ENCODE peak calls at places on chromosomes 1 and 21, in five cellular contexts. One of them, this sample, is unnamed.

GRCh38 chr1:211344335-211344664 is 17.7 kb downstream of the TRAF5 start:
- DNase-seq in lower lobe of right lung: no peak
- DNase-seq in transverse colon: no peak
- DNase-seq in IMR-90: peak
- DNase-seq in CD8-positive, alpha-beta memory T cell: no peak
- DNase-seq in this sample: peak

GRCh38 chr1:41495171-41495948 is 10.9 kb upstream of the EDN2 start:
- DNase-seq in lower lobe of right lung: peak
- DNase-seq in IMR-90: peak
- DNase-seq in transverse colon: no peak
- DNase-seq in CD8-positive, alpha-beta memory T cell: no peak
- DNase-seq in this sample: no peak

GRCh38 chr1:161260939-161261858 is 2.7 kb downstream of the PCP4L1 start:
- DNase-seq in transverse colon: no peak
- DNase-seq in lower lobe of right lung: no peak
- DNase-seq in IMR-90: no peak
- DNase-seq in CD8-positive, alpha-beta memory T cell: no peak
- DNase-seq in this sample: peak

GRCh38 chr1:14606632-14607031 is 8.1 kb downstream of the KAZN start:
- DNase-seq in lower lobe of right lung: no peak
- DNase-seq in IMR-90: no peak
- DNase-seq in transverse colon: no peak
- DNase-seq in CD8-positive, alpha-beta memory T cell: no peak
- DNase-seq in this sample: no peak

GRCh38 chr1:41045740-41046139 is 24.2 kb upstream of the SLFNL1 start:
- DNase-seq in CD8-positive, alpha-beta memory T cell: no peak
- DNase-seq in transverse colon: peak
- DNase-seq in IMR-90: peak
- DNase-seq in lower lobe of right lung: no peak
- DNase-seq in this sample: peak

GRCh38 chr1:38028105-38028591 is 15.6 kb downstream of the UTP11 start:
- DNase-seq in lower lobe of right lung: no peak
- DNase-seq in transverse colon: no peak
- DNase-seq in IMR-90: no peak
- DNase-seq in CD8-positive, alpha-beta memory T cell: no peak
- DNase-seq in this sample: no peak

GRCh38 chr1:89883030-89883379 is 62.2 kb downstream of the LRRC8D start:
- DNase-seq in IMR-90: no peak
- DNase-seq in CD8-positive, alpha-beta memory T cell: no peak
- DNase-seq in lower lobe of right lung: no peak
- DNase-seq in transverse colon: no peak
- DNase-seq in this sample: no peak

GRCh38 chr1:24635195-24635843 is 7.8 kb upstream of the SRRM1 start:
- DNase-seq in lower lobe of right lung: no peak
- DNase-seq in CD8-positive, alpha-beta memory T cell: no peak
- DNase-seq in IMR-90: peak
- DNase-seq in transverse colon: no peak
- DNase-seq in this sample: peak

GRCh38 chr1:246048693-246049092 is 458.4 kb downstream of the SMYD3 start:
- DNase-seq in transverse colon: no peak
- DNase-seq in lower lobe of right lung: no peak
- DNase-seq in CD8-positive, alpha-beta memory T cell: no peak
- DNase-seq in IMR-90: no peak
- DNase-seq in this sample: no peak

GRCh38 chr1:175154595-175155472 is 37.7 kb downstream of the KIAA0040 start:
- DNase-seq in IMR-90: peak
- DNase-seq in lower lobe of right lung: peak
- DNase-seq in transverse colon: peak
- DNase-seq in CD8-positive, alpha-beta memory T cell: peak
- DNase-seq in this sample: peak

GRCh38 chr1:40936878-40937484 is 42.5 kb upstream of the CTPS1 start:
- DNase-seq in IMR-90: peak
- DNase-seq in CD8-positive, alpha-beta memory T cell: no peak
- DNase-seq in transverse colon: no peak
- DNase-seq in lower lobe of right lung: no peak
- DNase-seq in this sample: no peak

GRCh38 chr1:42736152-42736551 is 3.9 kb downstream of the CLDN19 start:
- DNase-seq in CD8-positive, alpha-beta memory T cell: no peak
- DNase-seq in transverse colon: peak
- DNase-seq in lower lobe of right lung: no peak
- DNase-seq in IMR-90: no peak
- DNase-seq in this sample: peak

GRCh38 chr21:37631319-37632117 is 264.9 kb downstream of the DYRK1A start:
- DNase-seq in IMR-90: no peak
- DNase-seq in transverse colon: no peak
- DNase-seq in CD8-positive, alpha-beta memory T cell: no peak
- DNase-seq in lower lobe of right lung: no peak
- DNase-seq in this sample: peak

GRCh38 chr21:44315691-44316208 is 15.9 kb downstream of the PFKL start:
- DNase-seq in CD8-positive, alpha-beta memory T cell: no peak
- DNase-seq in lower lobe of right lung: no peak
- DNase-seq in IMR-90: no peak
- DNase-seq in transverse colon: no peak
- DNase-seq in this sample: no peak

GRCh38 chr1:215992620-215993019 is 425.5 kb downstream of the KCTD3 start:
- DNase-seq in lower lobe of right lung: no peak
- DNase-seq in CD8-positive, alpha-beta memory T cell: no peak
- DNase-seq in IMR-90: peak
- DNase-seq in transverse colon: no peak
- DNase-seq in this sample: no peak

GRCh38 chr1:214337536-214337935 is 56.6 kb downstream of the SMYD2 start:
- DNase-seq in IMR-90: peak
- DNase-seq in transverse colon: no peak
- DNase-seq in lower lobe of right lung: no peak
- DNase-seq in CD8-positive, alpha-beta memory T cell: no peak
- DNase-seq in this sample: no peak

GRCh38 chr1:222331340-222331739 is 216.6 kb downstream of the HHIPL2 start:
- DNase-seq in transverse colon: no peak
- DNase-seq in CD8-positive, alpha-beta memory T cell: no peak
- DNase-seq in lower lobe of right lung: no peak
- DNase-seq in IMR-90: peak
- DNase-seq in this sample: no peak

GRCh38 chr1:68919070-68919469 is 422.2 kb upstream of the DEPDC1 start:
- DNase-seq in IMR-90: no peak
- DNase-seq in lower lobe of right lung: no peak
- DNase-seq in transverse colon: no peak
- DNase-seq in CD8-positive, alpha-beta memory T cell: no peak
- DNase-seq in this sample: no peak

GRCh38 chr1:151716771-151717631 is at the start of gene CELF3:
- DNase-seq in lower lobe of right lung: no peak
- DNase-seq in IMR-90: no peak
- DNase-seq in transverse colon: no peak
- DNase-seq in CD8-positive, alpha-beta memory T cell: no peak
- DNase-seq in this sample: peak

GRCh38 chr1:7478797-7479499 is 292.1 kb upstream of the VAMP3 start:
- DNase-seq in CD8-positive, alpha-beta memory T cell: no peak
- DNase-seq in transverse colon: peak
- DNase-seq in lower lobe of right lung: peak
- DNase-seq in IMR-90: peak
- DNase-seq in this sample: peak

GRCh38 chr1:92483442-92484170 is 3.1 kb downstream of the GFI1 start:
- DNase-seq in lower lobe of right lung: peak
- DNase-seq in transverse colon: peak
- DNase-seq in IMR-90: no peak
- DNase-seq in CD8-positive, alpha-beta memory T cell: peak
- DNase-seq in this sample: no peak

GRCh38 chr1:87644500-87645245 is 316.0 kb downstream of the LMO4 start:
- DNase-seq in lower lobe of right lung: no peak
- DNase-seq in transverse colon: no peak
- DNase-seq in IMR-90: peak
- DNase-seq in CD8-positive, alpha-beta memory T cell: no peak
- DNase-seq in this sample: no peak

GRCh38 chr1:12215118-12215517 is 14.7 kb upstream of the VPS13D start:
- DNase-seq in lower lobe of right lung: no peak
- DNase-seq in transverse colon: no peak
- DNase-seq in CD8-positive, alpha-beta memory T cell: no peak
- DNase-seq in IMR-90: no peak
- DNase-seq in this sample: no peak

GRCh38 chr1:175000697-175001187 is 995 bp downstream of the CACYBP start:
- DNase-seq in IMR-90: no peak
- DNase-seq in transverse colon: no peak
- DNase-seq in CD8-positive, alpha-beta memory T cell: no peak
- DNase-seq in lower lobe of right lung: no peak
- DNase-seq in this sample: no peak

GRCh38 chr1:55374801-55375616 is 159.8 kb upstream of the USP24 start:
- DNase-seq in transverse colon: peak
- DNase-seq in IMR-90: no peak
- DNase-seq in lower lobe of right lung: no peak
- DNase-seq in CD8-positive, alpha-beta memory T cell: no peak
- DNase-seq in this sample: no peak

GRCh38 chr1:64478594-64479248 is 8.8 kb downstream of the CACHD1 start:
- DNase-seq in CD8-positive, alpha-beta memory T cell: no peak
- DNase-seq in IMR-90: no peak
- DNase-seq in transverse colon: no peak
- DNase-seq in lower lobe of right lung: no peak
- DNase-seq in this sample: no peak

GRCh38 chr21:9750341-9751086 is 770.9 kb upstream of the TPTE start:
- DNase-seq in lower lobe of right lung: no peak
- DNase-seq in CD8-positive, alpha-beta memory T cell: no peak
- DNase-seq in IMR-90: no peak
- DNase-seq in transverse colon: no peak
- DNase-seq in this sample: no peak

GRCh38 chr1:3415260-3415952 is 39.1 kb upstream of the ARHGEF16 start:
- DNase-seq in IMR-90: no peak
- DNase-seq in transverse colon: no peak
- DNase-seq in CD8-positive, alpha-beta memory T cell: no peak
- DNase-seq in lower lobe of right lung: no peak
- DNase-seq in this sample: no peak

GRCh38 chr21:34024382-34024693 is 49.0 kb upstream of the MRPS6 start:
- DNase-seq in lower lobe of right lung: no peak
- DNase-seq in transverse colon: no peak
- DNase-seq in CD8-positive, alpha-beta memory T cell: no peak
- DNase-seq in IMR-90: no peak
- DNase-seq in this sample: no peak

GRCh38 chr1:226002667-226003501 is 3.7 kb upstream of the SDE2 start:
- DNase-seq in IMR-90: peak
- DNase-seq in CD8-positive, alpha-beta memory T cell: no peak
- DNase-seq in transverse colon: peak
- DNase-seq in lower lobe of right lung: peak
- DNase-seq in this sample: no peak

GRCh38 chr1:152933196-152933595 is 13.8 kb upstream of the SPRR5 start:
- DNase-seq in CD8-positive, alpha-beta memory T cell: no peak
- DNase-seq in lower lobe of right lung: no peak
- DNase-seq in IMR-90: no peak
- DNase-seq in transverse colon: no peak
- DNase-seq in this sample: no peak

GRCh38 chr1:210376836-210377377 is 48.2 kb downstream of the HHAT start:
- DNase-seq in IMR-90: peak
- DNase-seq in lower lobe of right lung: no peak
- DNase-seq in CD8-positive, alpha-beta memory T cell: no peak
- DNase-seq in transverse colon: no peak
- DNase-seq in this sample: no peak

DNA sequence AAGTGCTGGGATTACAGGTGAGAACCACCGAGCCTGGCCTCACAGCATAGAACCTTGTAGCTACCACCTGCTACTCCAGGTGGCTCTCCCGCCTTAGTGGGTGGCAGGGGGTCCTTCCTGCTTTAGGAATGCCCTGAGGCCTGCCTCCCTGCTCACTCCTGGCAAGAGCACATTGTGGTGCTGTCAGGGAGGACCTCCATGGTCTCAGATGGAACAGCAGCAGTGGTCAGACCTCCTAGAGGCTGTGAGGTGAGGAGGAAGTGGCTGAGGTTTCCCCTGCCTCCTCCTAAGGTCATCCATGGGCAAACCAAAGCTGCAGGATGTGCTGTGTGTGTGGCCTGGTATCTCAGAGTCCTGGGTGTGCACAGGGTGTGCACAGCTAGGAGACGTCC is 6.7 kb downstream of the SOX13 start:
- DNase-seq in CD8-positive, alpha-beta memory T cell: no peak
- DNase-seq in transverse colon: no peak
- DNase-seq in lower lobe of right lung: no peak
- DNase-seq in IMR-90: no peak
- DNase-seq in this sample: no peak
- H3K27ac ChIP-seq in CD8-positive, alpha-beta memory T cell: no peak
- H3K27ac ChIP-seq in transverse colon: peak
- H3K27ac ChIP-seq in lower lobe of right lung: peak
- H3K27ac ChIP-seq in IMR-90: no peak
- H3K27ac ChIP-seq in this sample: no peak

GRCh38 chr1:29523531-29523930 is 287.2 kb downstream of the PTPRU start:
- DNase-seq in IMR-90: no peak
- DNase-seq in CD8-positive, alpha-beta memory T cell: no peak
- DNase-seq in transverse colon: no peak
- DNase-seq in lower lobe of right lung: no peak
- DNase-seq in this sample: no peak
- H3K27ac ChIP-seq in IMR-90: no peak
- H3K27ac ChIP-seq in CD8-positive, alpha-beta memory T cell: no peak
- H3K27ac ChIP-seq in transverse colon: no peak
- H3K27ac ChIP-seq in lower lobe of right lung: no peak
- H3K27ac ChIP-seq in this sample: no peak

DNA sequence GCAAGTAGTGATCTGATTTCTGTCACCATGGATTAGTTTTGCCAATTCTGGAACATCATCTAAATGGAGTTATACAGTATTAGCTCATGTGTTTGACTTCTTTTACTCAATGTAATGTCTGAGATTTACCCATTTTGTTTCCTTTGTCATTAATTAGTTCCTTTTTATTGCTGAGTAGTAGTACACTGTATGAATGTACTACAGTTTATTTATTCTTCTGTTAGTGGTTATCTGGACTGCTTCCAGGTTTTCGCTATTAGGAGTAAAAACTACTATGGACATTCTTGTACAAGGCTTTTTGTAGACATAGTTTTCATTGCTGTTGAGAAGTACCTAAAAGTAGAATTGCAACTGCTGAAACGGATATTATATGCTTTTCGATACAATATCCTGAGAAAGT is 14.1 kb downstream of the SUCO start:
- DNase-seq in CD8-positive, alpha-beta memory T cell: no peak
- DNase-seq in lower lobe of right lung: no peak
- DNase-seq in transverse colon: no peak
- DNase-seq in IMR-90: peak
- DNase-seq in this sample: no peak
- H3K27ac ChIP-seq in CD8-positive, alpha-beta memory T cell: no peak
- H3K27ac ChIP-seq in lower lobe of right lung: no peak
- H3K27ac ChIP-seq in transverse colon: no peak
- H3K27ac ChIP-seq in IMR-90: no peak
- H3K27ac ChIP-seq in this sample: no peak

DNA sequence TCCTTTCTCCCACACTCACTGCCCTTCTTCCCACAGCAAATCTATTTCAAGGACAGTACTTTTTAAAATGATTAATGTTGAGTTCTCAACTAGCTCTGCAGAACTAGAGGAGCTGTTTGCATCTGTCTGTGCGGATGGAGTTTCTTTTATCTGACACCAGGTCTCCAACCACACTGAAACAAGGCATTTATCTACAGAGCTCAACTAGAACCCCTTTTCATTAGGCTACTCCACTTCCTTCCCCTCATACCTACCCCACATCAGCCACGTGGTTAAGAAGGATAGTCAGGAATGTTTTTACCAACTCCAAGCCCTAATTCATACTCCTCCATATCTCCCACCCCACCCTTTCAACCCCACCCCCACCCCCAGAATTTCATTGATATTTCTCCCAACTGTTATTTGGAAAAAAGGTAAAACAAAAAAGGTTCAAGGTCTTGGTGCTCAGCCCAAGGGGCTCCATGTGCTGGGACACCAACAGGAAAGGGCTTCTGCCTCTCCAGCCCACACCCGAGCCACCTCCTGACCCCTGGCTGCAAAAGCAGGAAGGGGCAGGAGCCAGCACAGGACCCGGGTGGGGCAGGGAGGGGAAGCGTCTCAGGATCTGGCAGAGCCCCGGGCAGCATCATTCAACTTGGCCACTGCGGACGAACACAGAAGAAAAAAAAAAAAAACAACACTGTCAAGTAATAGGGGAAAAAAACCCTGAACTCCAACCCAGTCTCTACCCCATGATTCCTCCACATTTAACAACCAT is 7.0 kb downstream of the ENSA start:
- DNase-seq in lower lobe of right lung: peak
- DNase-seq in IMR-90: no peak
- DNase-seq in CD8-positive, alpha-beta memory T cell: no peak
- DNase-seq in transverse colon: no peak
- DNase-seq in this sample: no peak
- H3K27ac ChIP-seq in lower lobe of right lung: peak
- H3K27ac ChIP-seq in IMR-90: no peak
- H3K27ac ChIP-seq in CD8-positive, alpha-beta memory T cell: no peak
- H3K27ac ChIP-seq in transverse colon: peak
- H3K27ac ChIP-seq in this sample: no peak